ENCODE peak calls at places on chromosomes 4 and X, in ten cellular contexts. G is A673, P is AG09309, I is mucosa of descending colon, U is AG10803, C is RWPE1, X is astrocyte of the cerebellum, R is brain microvascular endothelial cell, Z is progenitor cell of endocrine pancreas, F is neural crest cell. Q is an unnamed sample.

GRCh38 chr4:127685292-127685691 is 44.9 kb upstream of the SLC25A31 start:
- DNase-seq in G (no peak), P (no peak), I (no peak), U (no peak), C (no peak), X (no peak), R (peak), Z (no peak), F (no peak), Q (no peak)

GRCh38 chr4:8101796-8102355 is 56.7 kb downstream of the ABLIM2 start:
- DNase-seq in G (no peak), P (no peak), I (no peak), U (no peak), C (no peak), X (no peak), R (no peak), Z (no peak), F (no peak), Q (no peak)

GRCh38 chr4:184684491-184685189 is 35.1 kb downstream of the PRIMPOL start:
- DNase-seq in G (no peak), P (no peak), I (no peak), U (peak), C (no peak), X (no peak), R (peak), Z (no peak), F (no peak), Q (no peak)

GRCh38 chr4:96063639-96064038 is 223.7 kb downstream of the PDHA2 start:
- DNase-seq in G (no peak), P (no peak), I (no peak), U (no peak), C (no peak), X (no peak), R (no peak), Z (no peak), F (no peak), Q (no peak)

GRCh38 chrX:4710618-4711433 is 997.4 kb upstream of the PRKX start:
- DNase-seq in G (no peak), P (no peak), I (no peak), U (no peak), C (peak), X (no peak), R (no peak), Z (no peak), F (no peak), Q (no peak)

GRCh38 chr4:38324861-38325451 is 339.0 kb upstream of the KLF3 start:
- DNase-seq in G (no peak), P (no peak), I (no peak), U (no peak), C (no peak), X (no peak), R (no peak), Z (no peak), F (no peak), Q (no peak)

GRCh38 chr4:37793562-37793961 is 32.9 kb upstream of the PGM2 start:
- DNase-seq in G (peak), P (no peak), I (peak), U (peak), C (peak), X (no peak), R (peak), Z (no peak), F (no peak), Q (no peak)

GRCh38 chrX:124634363-124634762 is 288.0 kb downstream of the SH2D1A start:
- DNase-seq in G (no peak), P (no peak), I (no peak), U (no peak), C (peak), X (no peak), R (no peak), Z (no peak), F (no peak), Q (no peak)

GRCh38 chr4:159497961-159498360 is 395.1 kb downstream of the RAPGEF2 start:
- DNase-seq in G (no peak), P (no peak), I (no peak), U (no peak), C (no peak), X (no peak), R (no peak), Z (no peak), F (no peak), Q (no peak)

GRCh38 chrX:41600266-41600665 is 88.5 kb upstream of the GPR34 start:
- DNase-seq in G (peak), P (no peak), I (no peak), U (peak), C (no peak), X (peak), R (peak), Z (no peak), F (no peak), Q (no peak)

GRCh38 chr4:77652237-77652897 is 46.7 kb downstream of the CXCL13 start:
- DNase-seq in G (peak), P (no peak), I (peak), U (no peak), C (no peak), X (no peak), R (no peak), Z (no peak), F (no peak), Q (no peak)

GRCh38 chr4:1047106-1047975 is 35.9 kb downstream of the FGFRL1 start:
- DNase-seq in G (no peak), P (no peak), I (peak), U (no peak), C (no peak), X (no peak), R (no peak), Z (no peak), F (no peak), Q (no peak)

GRCh38 chr4:111650553-111651183 is 494.6 kb upstream of the FAM241A start:
- DNase-seq in G (peak), P (no peak), I (no peak), U (no peak), C (no peak), X (no peak), R (no peak), Z (no peak), F (no peak), Q (no peak)

GRCh38 chr4:147088141-147088540 is 142.5 kb upstream of the TTC29 start:
- DNase-seq in G (no peak), P (no peak), I (no peak), U (peak), C (no peak), X (no peak), R (no peak), Z (no peak), F (no peak), Q (no peak)

GRCh38 chr4:5611656-5612187 is 96.6 kb downstream of the EVC2 start:
- DNase-seq in G (peak), P (no peak), I (no peak), U (no peak), C (no peak), X (no peak), R (peak), Z (no peak), F (no peak), Q (no peak)

GRCh38 chr4:54660145-54660535 is 2.4 kb downstream of the KIT start:
- DNase-seq in G (no peak), P (no peak), I (no peak), U (no peak), C (peak), X (no peak), R (no peak), Z (no peak), F (no peak), Q (no peak)
- TF ChIP-seq CTCF in G (no peak), P (no peak), I (no peak), U (no peak), C (no peak), X (no peak), R (no peak), Z (no peak), F (no peak), Q (no peak)

GRCh38 chrX:103464071-103464773 is 55.1 kb downstream of the RAB40A start:
- DNase-seq in G (peak), P (no peak), I (peak), U (peak), C (no peak), X (no peak), R (peak), Z (no peak), F (peak), Q (peak)
- TF ChIP-seq CTCF in G (peak), P (peak), I (no peak), U (peak), C (no peak), X (peak), R (peak), Z (peak), F (peak), Q (no peak)

DNA sequence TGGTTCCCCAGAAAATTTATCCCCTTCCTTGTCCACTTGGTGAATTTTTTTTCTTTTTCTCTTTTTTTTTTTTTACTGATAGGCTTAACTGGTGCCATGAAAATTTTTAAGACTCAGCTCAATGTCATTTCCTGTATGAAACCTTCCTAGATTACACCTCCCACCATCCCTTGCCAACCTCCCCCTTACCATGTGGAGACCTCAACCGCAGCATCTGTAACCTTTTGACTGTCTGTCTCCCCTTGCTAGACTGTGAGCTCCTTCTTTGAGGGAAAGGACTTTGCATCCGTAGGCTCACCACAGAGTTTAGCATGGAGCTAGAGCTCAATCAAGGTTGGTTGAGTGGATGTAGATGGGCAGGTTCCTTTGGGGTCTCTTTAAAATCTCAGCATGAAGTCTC is 5.2 kb upstream of the PGRMC1 start:
- DNase-seq in G (no peak), P (no peak), I (no peak), U (no peak), C (no peak), X (no peak), R (no peak), Z (no peak), F (no peak), Q (no peak)
- TF ChIP-seq CTCF in G (no peak), P (no peak), I (no peak), U (no peak), C (no peak), X (no peak), R (no peak), Z (no peak), F (no peak), Q (no peak)

DNA sequence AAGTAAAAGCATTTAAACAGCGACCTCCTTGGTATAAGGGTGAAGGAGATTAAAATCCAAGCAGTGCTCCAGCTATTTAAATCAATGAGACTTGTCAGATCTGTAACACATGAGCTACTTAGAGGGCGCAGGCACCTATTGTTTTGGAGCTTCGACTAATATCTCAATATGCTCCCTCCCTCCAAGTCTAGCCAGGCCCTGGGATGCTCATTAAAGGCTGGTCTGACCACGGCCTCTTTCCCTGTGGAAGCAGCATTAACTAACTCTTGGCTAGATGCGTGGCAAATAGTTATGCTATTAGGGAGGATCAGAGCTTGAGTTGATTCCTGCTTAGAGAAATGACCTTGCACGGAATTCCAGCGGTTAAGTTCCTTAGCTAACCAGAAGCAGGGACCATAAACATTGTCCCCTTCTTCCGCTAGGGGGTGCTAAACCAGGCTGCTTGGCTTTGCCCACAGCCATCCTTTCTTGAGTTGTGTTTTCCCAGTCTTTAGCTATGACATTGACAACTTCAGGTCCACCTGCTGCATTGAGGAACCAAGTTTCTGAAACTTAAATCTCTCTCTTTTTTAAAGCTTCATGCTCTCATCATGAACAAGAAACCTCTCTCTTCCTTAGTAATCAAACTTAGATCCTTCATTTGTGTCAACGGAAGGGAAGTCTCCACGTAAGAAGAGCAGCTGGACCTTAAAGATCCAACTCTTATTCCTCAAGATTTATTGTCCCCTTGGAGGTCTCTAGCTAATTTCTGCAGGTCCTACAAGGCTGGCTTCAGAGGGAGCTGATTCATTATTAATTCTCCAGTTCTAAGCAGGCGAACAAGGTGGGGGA is 80.7 kb upstream of the IGFBP7 start:
- DNase-seq in G (peak), P (no peak), I (peak), U (peak), C (no peak), X (no peak), R (peak), Z (peak), F (peak), Q (peak)
- TF ChIP-seq CTCF in G (peak), P (peak), I (no peak), U (peak), C (no peak), X (peak), R (peak), Z (peak), F (peak), Q (peak)

GRCh38 chr4:6910340-6910959 is 824 bp downstream of the TBC1D14 start:
- DNase-seq in G (peak), P (no peak), I (no peak), U (no peak), C (no peak), X (no peak), R (no peak), Z (no peak), F (no peak), Q (peak)
- TF ChIP-seq CTCF in G (peak), P (peak), I (no peak), U (no peak), C (no peak), X (peak), R (peak), Z (peak), F (peak), Q (no peak)

DNA sequence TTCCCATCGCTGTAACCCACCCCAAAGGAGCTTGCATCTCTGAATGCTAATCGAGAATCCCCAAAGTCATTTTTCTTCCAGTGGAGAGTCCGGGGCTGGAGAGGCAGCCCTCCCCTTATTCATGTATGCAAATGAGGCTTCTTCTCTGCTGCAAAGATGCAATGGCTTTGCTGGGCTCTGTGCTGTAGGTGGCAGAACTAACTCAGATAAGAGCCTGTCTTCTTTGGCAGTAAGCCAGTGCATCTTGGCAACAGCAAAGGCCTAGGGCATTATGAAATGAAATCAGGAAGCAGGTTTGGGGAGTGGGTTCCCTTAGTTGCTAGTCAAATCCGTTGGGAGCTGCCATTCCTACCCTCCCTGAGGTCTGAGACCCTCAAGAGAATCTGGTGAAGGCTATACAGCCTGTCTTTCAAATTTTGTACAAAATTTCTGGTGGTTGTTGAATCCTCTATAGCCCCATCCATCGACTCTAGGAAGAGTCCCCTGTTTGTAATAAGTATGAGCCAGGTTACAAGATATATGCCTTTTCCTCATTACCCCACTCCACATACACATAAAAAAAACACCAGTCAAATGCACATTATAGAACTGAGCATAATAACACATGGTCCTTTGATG is 290.6 kb upstream of the TAPT1 start:
- DNase-seq in G (peak), P (peak), I (peak), U (peak), C (no peak), X (peak), R (peak), Z (no peak), F (no peak), Q (no peak)
- TF ChIP-seq CTCF in G (peak), P (peak), I (no peak), U (peak), C (no peak), X (peak), R (peak), Z (no peak), F (peak), Q (no peak)

DNA sequence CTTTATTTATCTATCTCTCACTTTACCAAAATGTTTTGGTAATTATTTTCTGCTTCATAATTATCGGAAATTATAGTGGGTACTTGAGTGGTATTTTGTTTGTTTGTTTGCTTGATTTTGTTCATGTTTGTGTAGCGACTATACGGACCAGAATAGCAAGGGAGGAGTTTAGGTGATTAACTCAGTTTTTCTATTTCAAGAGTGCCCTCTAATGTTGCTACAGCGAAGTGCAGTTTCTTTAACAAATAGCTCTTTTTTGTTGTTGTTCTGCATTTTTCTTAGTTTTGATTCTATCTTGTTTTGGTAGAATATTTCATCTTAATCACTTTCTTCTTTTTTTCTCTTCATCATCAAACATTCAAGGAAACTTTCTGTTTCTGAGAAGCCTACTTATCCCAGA is 40.8 kb upstream of the QRFPR start:
- DNase-seq in G (peak), P (no peak), I (no peak), U (no peak), C (no peak), X (no peak), R (no peak), Z (no peak), F (no peak), Q (no peak)
- TF ChIP-seq CTCF in G (peak), P (peak), I (no peak), U (peak), C (no peak), X (peak), R (peak), Z (peak), F (peak), Q (peak)

GRCh38 chrX:84475101-84475500 is 27.2 kb downstream of the HDX start:
- DNase-seq in G (no peak), P (no peak), I (no peak), U (no peak), C (no peak), X (no peak), R (no peak), Z (no peak), F (no peak), Q (no peak)

GRCh38 chrX:84467898-84468297 is 34.4 kb downstream of the HDX start:
- DNase-seq in G (no peak), P (no peak), I (no peak), U (no peak), C (no peak), X (no peak), R (no peak), Z (no peak), F (no peak), Q (no peak)

DNA sequence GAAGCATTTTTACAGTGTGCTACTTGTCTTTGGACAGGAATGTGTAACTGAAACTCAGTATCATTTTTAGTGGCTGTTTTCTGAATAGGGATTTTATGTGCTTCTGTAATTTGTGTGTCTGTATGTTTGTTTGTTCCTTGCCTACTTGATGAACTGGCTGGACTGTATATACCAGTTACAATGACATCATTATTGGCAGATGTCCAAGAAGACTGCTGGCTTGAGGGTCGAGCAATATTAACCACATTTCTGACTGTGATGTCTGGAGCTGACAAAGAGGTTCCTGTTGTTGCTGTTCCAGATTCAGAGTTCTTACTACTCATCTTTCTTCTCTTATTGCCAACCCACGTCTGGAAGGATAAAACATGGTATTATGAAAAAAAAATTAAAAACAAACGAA is 33.0 kb downstream of the HDX start:
- DNase-seq in G (no peak), P (no peak), I (no peak), U (no peak), C (no peak), X (peak), R (peak), Z (no peak), F (no peak), Q (no peak)
- TF ChIP-seq CTCF in G (no peak), P (no peak), I (no peak), U (no peak), C (no peak), X (no peak), R (no peak), Z (no peak), F (no peak), Q (no peak)

GRCh38 chrX:110437686-110438085 is 79.0 kb downstream of the RTL9 start:
- DNase-seq in G (no peak), P (no peak), I (no peak), U (no peak), C (no peak), X (no peak), R (no peak), Z (no peak), F (no peak), Q (no peak)

GRCh38 chrX:110440016-110440805 is 81.6 kb downstream of the RTL9 start:
- DNase-seq in G (no peak), P (no peak), I (no peak), U (no peak), C (no peak), X (no peak), R (no peak), Z (no peak), F (no peak), Q (no peak)

GRCh38 chrX:110448459-110448858 is 89.8 kb downstream of the RTL9 start:
- DNase-seq in G (no peak), P (no peak), I (no peak), U (no peak), C (no peak), X (no peak), R (no peak), Z (no peak), F (no peak), Q (no peak)

GRCh38 chrX:110444996-110445395 is 86.3 kb downstream of the RTL9 start:
- DNase-seq in G (no peak), P (no peak), I (no peak), U (no peak), C (no peak), X (no peak), R (no peak), Z (no peak), F (no peak), Q (no peak)

GRCh38 chrX:110442631-110443030 is 84.0 kb downstream of the RTL9 start:
- DNase-seq in G (peak), P (no peak), I (peak), U (peak), C (peak), X (no peak), R (peak), Z (no peak), F (no peak), Q (peak)
- TF ChIP-seq CTCF in G (peak), P (peak), I (no peak), U (peak), C (no peak), X (peak), R (peak), Z (peak), F (peak), Q (no peak)

Q was measured in A549.